ENCODE peak calls at places on chromosomes 12 and 14, in eight cellular contexts. C is heart right ventricle; B is lower lobe of right lung; T is SK-N-SH; M is small intestine; L is astrocyte; P is naive thymus-derived CD4-positive, alpha-beta T cell; E is effector memory CD4-positive, alpha-beta T cell. O is an unnamed sample. For H3K4me1, the result is how much of the 10 kb centered on the place peaks cover.

GRCh38 chr12:52052471-52053186 is 1.4 kb downstream of the NR4A1 start:
- DNase-seq in C (peak), B (no peak), T (no peak), M (peak), L (no peak), P (peak), E (no peak), O (no peak)

GRCh38 chr14:104086210-104086660 is 735 bp downstream of the ASPG start:
- DNase-seq in C (no peak), B (peak), T (peak), M (no peak), L (no peak), P (no peak), E (no peak), O (no peak)

GRCh38 chr14:69335421-69335820 is 62.7 kb downstream of the ERH start:
- DNase-seq in C (no peak), B (no peak), T (no peak), M (no peak), L (peak), P (no peak), E (no peak), O (no peak)

GRCh38 chr12:84033162-84033561 is 879.4 kb downstream of the SLC6A15 start:
- DNase-seq in C (no peak), B (no peak), T (no peak), M (no peak), L (no peak), P (no peak), E (no peak), O (no peak)

GRCh38 chr12:104692335-104693218 is 235.8 kb downstream of the CHST11 start:
- DNase-seq in C (no peak), B (no peak), T (no peak), M (no peak), L (no peak), P (no peak), E (no peak), O (no peak)

GRCh38 chr14:34965912-34966311 is 16.9 kb upstream of the SRP54 start:
- DNase-seq in C (no peak), B (no peak), T (no peak), M (no peak), L (no peak), P (no peak), E (no peak), O (no peak)

GRCh38 chr12:108890208-108890607 is 10.3 kb downstream of the DAO start:
- DNase-seq in C (no peak), B (no peak), T (no peak), M (no peak), L (no peak), P (no peak), E (no peak), O (no peak)

GRCh38 chr14:99395904-99396530 is 84.6 kb downstream of the SETD3 start:
- DNase-seq in C (no peak), B (no peak), T (no peak), M (no peak), L (peak), P (no peak), E (peak), O (no peak)

GRCh38 chr12:52364061-52364460 is 3.2 kb downstream of the KRT85 start:
- DNase-seq in C (no peak), B (no peak), T (no peak), M (no peak), L (no peak), P (no peak), E (no peak), O (no peak)

GRCh38 chr12:109568486-109568885 is 4.8 kb downstream of the MMAB start:
- DNase-seq in C (no peak), B (no peak), T (no peak), M (no peak), L (no peak), P (no peak), E (no peak), O (no peak)

GRCh38 chr14:68695326-68695768 is 97.5 kb downstream of the ZFP36L1 start:
- DNase-seq in C (no peak), B (no peak), T (no peak), M (no peak), L (peak), P (no peak), E (no peak), O (peak)

GRCh38 chr12:76787689-76788088 is 23.8 kb downstream of the ZDHHC17 start:
- DNase-seq in C (no peak), B (no peak), T (no peak), M (no peak), L (no peak), P (no peak), E (no peak), O (no peak)

GRCh38 chr12:69873429-69873828 is 48.4 kb downstream of the MYRFL start:
- DNase-seq in C (no peak), B (no peak), T (no peak), M (no peak), L (peak), P (no peak), E (no peak), O (no peak)

GRCh38 chr14:51652168-51653095 is 722 bp downstream of the FRMD6 start:
- DNase-seq in C (peak), B (peak), T (peak), M (peak), L (no peak), P (peak), E (peak), O (no peak)

GRCh38 chr12:130976171-130976720 is 22.5 kb downstream of the ADGRD1 start:
- DNase-seq in C (no peak), B (no peak), T (no peak), M (no peak), L (no peak), P (no peak), E (no peak), O (no peak)

GRCh38 chr12:5616854-5617253 is 184.9 kb downstream of the NTF3 start:
- DNase-seq in C (no peak), B (no peak), T (no peak), M (no peak), L (no peak), P (no peak), E (no peak), O (no peak)

GRCh38 chr12:6964605-6965025 is 5.8 kb downstream of the PHB2 start:
- DNase-seq in C (no peak), B (no peak), T (no peak), M (no peak), L (no peak), P (no peak), E (no peak), O (no peak)

GRCh38 chr12:6963016-6963731 is 7.3 kb downstream of the PHB2 start:
- DNase-seq in C (no peak), B (peak), T (peak), M (peak), L (no peak), P (no peak), E (no peak), O (peak)

GRCh38 chr12:6962285-6963015 is 8.0 kb downstream of the PHB2 start:
- DNase-seq in C (no peak), B (peak), T (peak), M (peak), L (no peak), P (no peak), E (no peak), O (no peak)

GRCh38 chr12:6965026-6965661 is 5.3 kb downstream of the PHB2 start:
- DNase-seq in C (peak), B (peak), T (peak), M (peak), L (peak), P (peak), E (peak), O (peak)

DNA sequence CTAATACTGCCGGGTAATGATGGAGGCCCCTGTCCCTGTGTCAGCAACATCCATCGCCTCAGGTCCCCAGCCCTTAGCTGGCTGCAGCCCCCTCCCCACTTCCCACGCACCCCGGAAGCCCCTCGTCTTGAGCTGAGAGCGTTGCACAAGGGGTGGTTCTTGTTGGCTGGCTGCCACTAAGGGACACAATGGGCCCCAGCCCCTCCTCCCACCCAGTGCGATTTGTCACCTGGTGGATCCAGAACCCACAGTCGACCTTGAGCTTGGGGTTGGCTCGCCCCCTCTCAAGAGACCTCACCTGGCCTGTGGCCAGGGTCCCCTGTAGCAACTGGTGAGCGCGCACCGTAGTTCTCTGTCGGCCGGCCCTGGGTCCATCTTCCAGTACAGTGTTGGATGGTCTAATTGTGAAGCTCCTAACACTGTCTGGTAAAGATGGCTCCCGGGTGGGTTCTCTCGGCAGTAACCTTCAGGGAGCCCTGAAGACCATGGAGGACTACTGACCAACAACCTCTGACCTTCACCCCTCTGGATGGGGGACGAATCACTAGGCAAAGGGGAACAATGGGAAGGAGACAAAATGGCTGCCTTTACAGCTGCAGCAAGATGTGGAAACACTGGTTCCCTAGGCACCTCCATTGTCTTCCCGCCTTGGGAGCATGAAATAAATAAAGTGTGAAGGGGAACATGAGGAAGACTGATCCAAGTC is 6.6 kb downstream of the PHB2 start:
- DNase-seq in C (no peak), B (no peak), T (peak), M (peak), L (no peak), P (no peak), E (no peak), O (no peak)
- H3K4me1 ChIP-seq in C (half or more), B (half or more), T (under half), M (under half), L (under half), P (half or more), E (half or more), O (under half)

DNA sequence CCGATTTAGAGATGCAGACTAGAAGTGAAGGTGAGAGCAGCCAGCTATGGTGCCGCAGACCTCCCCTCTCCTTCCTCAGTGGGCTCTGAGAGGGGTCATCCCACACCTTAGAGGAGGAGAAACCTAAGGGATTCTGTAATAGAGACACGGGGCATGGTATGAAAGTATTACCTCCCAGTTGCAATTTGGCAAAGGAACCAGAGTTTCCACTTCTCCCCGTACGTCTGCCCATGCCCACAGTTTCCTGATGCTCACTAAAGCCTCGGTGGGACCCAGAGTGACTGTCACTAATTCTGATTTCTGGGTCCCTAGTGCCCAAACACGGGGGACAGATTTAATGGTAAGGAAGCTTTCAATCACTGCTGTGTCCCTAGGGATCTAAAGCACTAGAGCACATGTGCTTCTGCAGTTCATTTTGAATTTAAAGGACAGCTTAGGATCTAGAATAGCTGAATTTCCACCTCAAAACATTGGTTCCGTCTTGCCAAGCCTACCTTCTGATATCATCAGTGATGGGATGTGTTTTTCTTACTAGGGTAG is 44.1 kb downstream of the DAD1 start:
- DNase-seq in C (no peak), B (no peak), T (no peak), M (no peak), L (no peak), P (no peak), E (no peak), O (no peak)
- H3K27ac ChIP-seq in C (no peak), B (no peak), T (no peak), M (peak), L (no peak), P (peak), E (peak), O (no peak)

DNA sequence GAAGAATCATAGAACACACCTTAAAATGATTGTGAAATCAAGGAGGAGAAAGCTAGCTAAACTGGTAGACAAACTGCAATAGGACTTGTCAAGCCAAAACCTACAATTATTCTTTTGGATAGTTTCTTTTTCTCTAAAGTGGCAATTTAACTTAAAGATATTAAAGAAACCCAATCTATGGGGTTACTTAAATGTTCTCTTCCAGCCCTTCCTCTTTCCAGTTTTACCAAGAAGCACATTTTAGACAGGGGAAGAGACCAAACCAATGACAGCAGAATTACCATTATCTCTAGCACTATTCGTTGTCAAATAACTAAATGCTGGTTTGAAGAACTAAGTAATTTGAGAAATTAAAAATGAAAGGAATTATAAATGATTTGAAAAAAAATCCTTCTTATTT is 732 bp upstream of the SLC16A7 start:
- DNase-seq in C (no peak), B (no peak), T (no peak), M (no peak), L (no peak), P (no peak), E (no peak), O (no peak)
- H3K4me3 ChIP-seq in C (peak), B (peak), T (no peak), M (no peak), L (peak), P (peak), E (peak), O (peak)

DNA sequence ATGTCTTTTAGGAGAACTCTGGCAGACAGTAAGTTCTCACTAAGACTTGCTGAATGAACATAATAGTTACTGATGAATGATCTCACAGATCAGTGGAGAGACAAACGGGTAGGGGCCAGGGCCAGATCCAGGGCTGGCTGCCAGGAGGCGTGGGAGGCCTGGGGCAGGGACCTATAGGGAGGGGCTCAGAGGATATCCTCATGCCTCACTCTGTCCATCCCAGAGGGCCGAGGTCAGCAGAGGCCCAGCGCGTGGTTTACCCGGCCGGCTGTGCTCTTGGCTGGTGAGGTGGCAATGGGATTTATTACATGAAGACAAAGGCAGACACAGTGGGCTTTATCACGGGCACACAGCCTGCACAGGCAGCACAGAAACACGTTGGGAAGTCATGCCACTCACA is 85.4 kb downstream of the CHGA start:
- DNase-seq in C (no peak), B (no peak), T (peak), M (peak), L (peak), P (no peak), E (no peak), O (no peak)
- H3K4me1 ChIP-seq in C (half or more), B (under half), T (under half), M (under half), L (under half), P (under half), E (under half), O (under half)

O was measured in ascending aorta.